ENCODE peak calls at places on chromosomes 5 and 9, in four cellular contexts. S is K562, G is IMR-90, B is GM12878. I is an unnamed sample.

GRCh38 chr9:123453904-123454321 is 97.9 kb downstream of the CRB2 start:
- DNase-seq in S (no peak), G (no peak), B (no peak), I (no peak)

GRCh38 chr5:168449166-168449565 is 37.1 kb upstream of the RARS1 start:
- DNase-seq in S (no peak), G (no peak), B (no peak), I (no peak)

GRCh38 chr9:82410306-82410705 is 421.7 kb downstream of the SPATA31D1 start:
- DNase-seq in S (no peak), G (peak), B (peak), I (peak)

GRCh38 chr5:172453986-172454354 is 355 bp downstream of the SH3PXD2B start:
- DNase-seq in S (no peak), G (no peak), B (no peak), I (peak)

GRCh38 chr5:125798311-125798710 is 624.9 kb upstream of the GRAMD2B start:
- DNase-seq in S (peak), G (peak), B (no peak), I (peak)

GRCh38 chr5:163503106-163504090 is 2.0 kb upstream of the MAT2B start:
- DNase-seq in S (peak), G (peak), B (peak), I (peak)

GRCh38 chr9:129200255-129200654 is 22.2 kb upstream of the IER5L start:
- DNase-seq in S (no peak), G (no peak), B (no peak), I (no peak)

GRCh38 chr5:113061851-113062631 is 85.4 kb downstream of the DCP2 start:
- DNase-seq in S (no peak), G (peak), B (no peak), I (no peak)

GRCh38 chr5:181028032-181028819 is 11.8 kb upstream of the BTNL9 start:
- DNase-seq in S (peak), G (no peak), B (no peak), I (peak)

GRCh38 chr5:178590141-178590923 is at the start of gene COL23A1:
- DNase-seq in S (peak), G (peak), B (no peak), I (no peak)

GRCh38 chr5:81247441-81247972 is 14.4 kb downstream of the CKMT2 start:
- DNase-seq in S (no peak), G (peak), B (no peak), I (no peak)

DNA sequence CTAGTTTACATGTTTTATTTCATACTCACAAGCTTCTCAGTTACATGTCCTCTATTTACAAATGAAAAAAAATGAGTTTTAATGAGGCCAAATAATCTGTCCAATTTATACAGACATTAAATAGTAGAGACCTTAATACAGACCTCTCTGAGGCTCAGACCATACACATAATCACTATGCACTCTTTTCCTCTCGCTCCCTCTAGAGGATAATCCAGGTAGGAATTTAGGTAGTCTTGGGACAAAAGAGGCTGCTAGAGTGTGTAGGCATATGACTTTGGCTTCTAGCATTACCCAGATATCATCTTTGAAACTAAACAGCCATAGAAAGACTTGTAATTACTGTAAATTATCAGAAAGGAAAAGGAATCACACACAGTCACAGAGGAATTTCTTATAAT is 444.7 kb downstream of the HINT1 start:
- DNase-seq in S (peak), G (no peak), B (no peak), I (peak)
- TF ChIP-seq CEBPB in S (no peak), G (no peak), B (no peak), I (no peak)

DNA sequence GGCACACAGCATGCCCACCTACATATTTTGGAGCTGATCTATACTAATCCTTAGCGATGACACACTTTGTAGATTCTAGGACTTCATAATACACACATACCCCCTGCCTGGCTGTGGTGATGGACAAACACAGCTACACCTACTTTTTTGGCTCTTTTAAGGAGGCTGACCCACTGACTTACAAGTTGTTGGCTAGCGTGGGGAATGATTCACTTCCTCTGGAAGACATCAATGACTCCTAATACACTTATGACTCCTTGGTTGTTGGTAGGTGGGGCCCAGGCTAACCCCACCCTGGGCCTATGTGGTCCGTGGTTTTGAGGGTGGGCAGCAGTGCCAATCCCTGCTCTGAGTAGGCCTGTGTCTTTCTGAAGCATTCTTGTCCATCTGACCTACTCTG is 144.4 kb downstream of the SLC12A2 start:
- DNase-seq in S (no peak), G (peak), B (no peak), I (no peak)
- TF ChIP-seq ELK1 in S (no peak), G (no peak), B (no peak), I (no peak)

DNA sequence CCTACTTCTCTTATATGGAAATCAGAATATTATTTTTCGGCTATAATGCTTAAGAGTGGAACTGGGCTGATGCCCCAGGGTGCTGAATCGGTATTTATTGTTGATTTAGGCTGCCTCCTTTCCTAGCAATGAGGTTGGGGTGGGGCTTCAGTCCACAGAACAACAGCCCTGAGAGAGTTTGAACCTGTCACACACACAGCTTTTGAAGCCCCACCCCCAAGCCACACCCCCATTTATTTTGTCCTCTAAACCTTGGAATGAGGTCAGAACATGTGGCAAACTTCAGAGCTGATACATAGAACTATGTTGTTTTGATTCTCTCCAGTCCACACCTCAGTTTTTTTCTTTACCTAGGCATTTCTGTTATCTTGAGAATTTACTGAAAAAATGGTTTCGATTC is 51.7 kb upstream of the CAMK4 start:
- DNase-seq in S (peak), G (no peak), B (no peak), I (no peak)
- TF ChIP-seq CEBPB in S (no peak), G (no peak), B (no peak), I (no peak)

DNA sequence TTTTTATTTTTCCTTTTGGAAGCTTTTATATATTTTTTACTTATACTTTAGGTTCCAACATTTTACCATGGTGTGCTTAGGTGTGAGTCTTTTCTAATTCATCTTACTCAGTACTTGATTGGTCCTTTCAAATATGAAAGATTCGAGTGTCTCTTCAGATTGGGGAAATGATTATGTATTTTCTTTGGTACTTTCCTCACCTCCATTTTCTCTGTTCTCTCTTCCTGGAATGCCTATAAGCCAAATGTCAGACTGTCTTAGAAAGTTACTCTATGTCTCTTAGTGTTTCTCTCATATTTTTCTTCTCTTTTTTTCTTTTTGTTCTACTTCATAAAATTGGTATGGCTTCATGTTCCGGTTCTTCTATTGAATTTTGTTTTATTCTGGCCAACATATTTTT is 119.6 kb upstream of the SV2C start:
- DNase-seq in S (no peak), G (no peak), B (no peak), I (no peak)
- TF ChIP-seq ELK1 in S (no peak), G (no peak), B (no peak), I (no peak)

GRCh38 chr9:127216888-127217217 is 47.7 kb upstream of the GARNL3 start:
- DNase-seq in S (no peak), G (no peak), B (no peak), I (no peak)
- TF ChIP-seq CEBPB in S (no peak), G (no peak), B (no peak), I (no peak)

GRCh38 chr9:28848671-28849070 is 1275.4 kb upstream of the C9orf72 start:
- DNase-seq in S (no peak), G (no peak), B (no peak), I (no peak)
- TF ChIP-seq ELK1 in S (no peak), G (no peak), B (no peak), I (no peak)

GRCh38 chr9:76686756-76687155 is 77.5 kb upstream of the PCA3 start:
- DNase-seq in S (no peak), G (no peak), B (no peak), I (no peak)

GRCh38 chr9:76690575-76691370 is 73.5 kb upstream of the PCA3 start:
- DNase-seq in S (no peak), G (no peak), B (no peak), I (no peak)

GRCh38 chr9:76691761-76692313 is 72.4 kb upstream of the PCA3 start:
- DNase-seq in S (no peak), G (no peak), B (no peak), I (no peak)

GRCh38 chr9:76687861-76688374 is 76.3 kb upstream of the PCA3 start:
- DNase-seq in S (no peak), G (peak), B (no peak), I (no peak)

GRCh38 chr9:76688471-76689238 is 75.6 kb upstream of the PCA3 start:
- DNase-seq in S (no peak), G (no peak), B (no peak), I (no peak)
- TF ChIP-seq CEBPB in S (no peak), G (peak), B (no peak), I (no peak)

I was measured in A549.